ENCODE peak calls at places on chromosomes 11 and 22, in eight cellular contexts. F, K, H, B, Z, O, L and A are unnamed samples.

GRCh38 chr11:107493117-107493516 is 35.5 kb upstream of the CWF19L2 start:
- DNase-seq in F (peak; percentile 31), K (peak; percentile 54), H (no peak), B (no peak), Z (no peak), O (no peak), L (peak; percentile 73), A (peak; percentile 11)

GRCh38 chr11:13786688-13787087 is 118.2 kb downstream of the FAR1 start:
- DNase-seq in F (no peak), K (no peak), H (no peak), B (no peak), Z (no peak), O (no peak), L (no peak), A (no peak)

GRCh38 chr11:68838572-68838964 is 3.1 kb downstream of the CPT1A start:
- DNase-seq in F (no peak), K (no peak), H (no peak), B (peak; percentile 71), Z (no peak), O (no peak), L (no peak), A (peak; percentile 49)

GRCh38 chr11:112582366-112582765 is 321.7 kb upstream of the PLET1 start:
- DNase-seq in F (no peak), K (no peak), H (no peak), B (no peak), Z (no peak), O (no peak), L (no peak), A (no peak)

GRCh38 chr22:36191106-36191836 is 10.3 kb downstream of the APOL4 start:
- DNase-seq in F (no peak), K (no peak), H (peak; percentile 76), B (peak; percentile 92), Z (no peak), O (peak; percentile 79), L (peak; percentile 70), A (peak; percentile 7)

GRCh38 chr11:116240661-116241060 is 532.1 kb downstream of the BUD13 start:
- DNase-seq in F (no peak), K (peak; percentile 4), H (no peak), B (no peak), Z (no peak), O (no peak), L (no peak), A (peak; percentile 1)

GRCh38 chr11:66969584-66970205 is 5.4 kb upstream of the C11orf86 start:
- DNase-seq in F (no peak), K (peak; percentile 95), H (no peak), B (no peak), Z (no peak), O (no peak), L (peak; percentile 94), A (peak; percentile 75)

GRCh38 chr11:66857927-66858185 is 992 bp downstream of the LRFN4 start:
- DNase-seq in F (peak; percentile 39), K (no peak), H (no peak), B (no peak), Z (peak; percentile 75), O (no peak), L (no peak), A (no peak)

GRCh38 chr11:123251656-123252344 is 56.8 kb upstream of the CLMP start:
- DNase-seq in F (no peak), K (peak; percentile 64), H (peak; percentile 70), B (peak; percentile 79), Z (no peak), O (peak; percentile 92), L (no peak), A (peak; percentile 84)

GRCh38 chr11:123457187-123457770 is 27.2 kb downstream of the GRAMD1B start:
- DNase-seq in F (no peak), K (peak; percentile 51), H (no peak), B (no peak), Z (no peak), O (no peak), L (peak; percentile 10), A (peak; percentile 83)

GRCh38 chr11:82976786-82977185 is 75.2 kb downstream of the DDIAS start:
- DNase-seq in F (no peak), K (no peak), H (no peak), B (no peak), Z (no peak), O (no peak), L (no peak), A (no peak)

GRCh38 chr11:87597696-87598095 is 560.0 kb downstream of the TMEM135 start:
- DNase-seq in F (no peak), K (no peak), H (no peak), B (no peak), Z (no peak), O (no peak), L (peak; percentile 31), A (no peak)

GRCh38 chr22:43291381-43291780 is 51.8 kb downstream of the SCUBE1 start:
- DNase-seq in F (no peak), K (no peak), H (no peak), B (no peak), Z (no peak), O (no peak), L (no peak), A (no peak)

GRCh38 chr22:43288807-43289417 is 54.3 kb downstream of the SCUBE1 start:
- DNase-seq in F (no peak), K (no peak), H (no peak), B (no peak), Z (no peak), O (no peak), L (no peak), A (no peak)

GRCh38 chr22:43288378-43288777 is 54.8 kb downstream of the SCUBE1 start:
- DNase-seq in F (no peak), K (no peak), H (no peak), B (no peak), Z (no peak), O (no peak), L (no peak), A (no peak)

GRCh38 chr22:43289976-43290663 is 53.1 kb downstream of the SCUBE1 start:
- DNase-seq in F (no peak), K (peak; percentile 72), H (peak; percentile 53), B (peak; percentile 76), Z (no peak), O (no peak), L (peak; percentile 23), A (peak; percentile 23)

GRCh38 chr22:43289551-43289963 is 53.6 kb downstream of the SCUBE1 start:
- DNase-seq in F (no peak), K (peak; percentile 40), H (no peak), B (no peak), Z (no peak), O (no peak), L (no peak), A (no peak)
- H3K4me3 ChIP-seq in F (no peak overlapping the region), K (peak overlapping the region; percentile 26), H (peak overlapping the region; percentile 2), B (peak overlapping the region; percentile 18), Z (no peak overlapping the region), O (peak overlapping the region; percentile 46), L (peak overlapping the region; percentile 35), A (peak overlapping the region; percentile 13)

GRCh38 chr22:31630331-31631329 is 31.4 kb downstream of the PISD start:
- DNase-seq in F (peak; percentile 44), K (peak; percentile 85), H (peak; percentile 82), B (peak; percentile 87), Z (peak; percentile 98), O (peak; percentile 96), L (peak; percentile 79), A (peak; percentile 85)

GRCh38 chr22:31628362-31628761 is 33.7 kb downstream of the PISD start:
- DNase-seq in F (no peak), K (no peak), H (no peak), B (no peak), Z (no peak), O (no peak), L (no peak), A (no peak)

GRCh38 chr22:31631381-31631780 is 30.6 kb downstream of the PISD start:
- DNase-seq in F (no peak), K (no peak), H (no peak), B (no peak), Z (peak; percentile 78), O (no peak), L (no peak), A (no peak)

GRCh38 chr22:31628969-31629723 is 32.9 kb downstream of the PISD start:
- DNase-seq in F (no peak), K (no peak), H (no peak), B (no peak), Z (peak; percentile 79), O (no peak), L (no peak), A (no peak)

GRCh38 chr22:31629741-31630184 is 32.3 kb downstream of the PISD start:
- DNase-seq in F (no peak), K (no peak), H (no peak), B (no peak), Z (peak; percentile 86), O (no peak), L (no peak), A (no peak)
- TF ChIP-seq CTCF in F (no peak), K (no peak), H (no peak), B (no peak), Z (no peak), O (no peak), L (no peak), A (no peak)

DNA sequence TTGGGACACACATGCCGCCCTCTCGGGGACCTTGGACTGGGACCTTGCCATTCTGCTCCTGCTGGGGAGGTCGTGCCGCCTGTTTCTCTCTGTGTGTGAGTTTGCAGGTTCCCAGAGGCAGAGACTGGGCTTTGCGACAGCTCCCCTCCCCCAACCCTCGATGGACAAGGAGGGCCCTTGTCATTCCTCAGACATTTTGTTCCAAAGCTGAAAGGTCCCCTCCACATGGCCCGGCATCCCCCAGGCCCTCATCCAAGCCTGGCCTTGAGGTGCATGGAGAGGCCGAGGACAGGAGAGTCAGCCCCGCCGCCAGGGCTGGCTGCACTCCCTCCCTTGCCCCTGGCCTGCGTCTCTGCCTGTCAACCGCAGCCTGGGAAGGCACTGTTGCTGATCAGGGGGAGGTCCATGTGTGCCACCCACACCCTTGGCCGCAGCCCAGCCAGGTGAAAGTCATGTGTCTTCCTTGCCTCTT is 25.6 kb downstream of the FADS2 start:
- DNase-seq in F (no peak), K (no peak), H (peak; percentile 72), B (no peak), Z (peak; percentile 67), O (no peak), L (no peak), A (no peak)
- H3K4me3 ChIP-seq in F (no peak overlapping the region), K (no peak overlapping the region), H (no peak overlapping the region), B (no peak overlapping the region), Z (no peak overlapping the region), O (no peak overlapping the region), L (no peak overlapping the region), A (no peak overlapping the region)

DNA sequence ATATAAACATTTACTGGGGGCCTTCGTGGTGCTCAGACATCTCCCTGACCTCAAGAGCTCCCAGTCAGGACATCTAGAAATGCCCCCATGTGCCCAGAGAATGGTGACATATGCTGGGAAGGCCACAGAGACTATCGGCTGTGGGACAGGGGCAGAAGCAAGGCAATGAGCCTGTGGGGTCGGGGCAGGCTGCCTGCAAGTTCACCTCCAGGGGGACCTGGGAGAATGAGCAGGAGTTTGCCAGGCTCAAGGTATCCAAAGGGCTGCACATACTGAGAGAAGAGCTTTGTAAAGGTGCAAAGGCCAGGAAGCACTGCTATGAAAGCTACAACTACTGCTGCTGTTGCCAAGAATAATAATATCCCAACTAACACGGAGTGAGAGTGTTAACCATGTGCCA is 233.9 kb downstream of the TENM4 start:
- DNase-seq in F (no peak), K (no peak), H (no peak), B (no peak), Z (no peak), O (no peak), L (no peak), A (no peak)
- TF ChIP-seq CTCF in F (no peak), K (no peak), H (no peak), B (no peak), Z (no peak), O (no peak), L (no peak), A (no peak)